ENCODE peak calls at places on chromosomes 16 and 17, in four cellular contexts. R, S, I and B are unnamed samples. For H3K36me3, the result is how much of the 10 kb centered on the place peaks cover.

GRCh38 chr17:8173056-8173870 is 2.9 kb downstream of the TMEM107 start:
- DNase-seq in R (peak), S (peak), I (peak), B (peak)

GRCh38 chr16:51767564-51767963 is 616.5 kb upstream of the SALL1 start:
- DNase-seq in R (no peak), S (no peak), I (no peak), B (no peak)

GRCh38 chr16:26139884-26140283 is 448.1 kb downstream of the HS3ST4 start:
- DNase-seq in R (no peak), S (no peak), I (no peak), B (no peak)

GRCh38 chr16:69313469-69313868 is 2.3 kb downstream of the VPS4A start:
- DNase-seq in R (no peak), S (no peak), I (no peak), B (no peak)

GRCh38 chr17:63537991-63538692 is 12.1 kb upstream of the DCAF7 start:
- DNase-seq in R (no peak), S (peak), I (no peak), B (no peak)

GRCh38 chr17:78374631-78375274 is 3.7 kb upstream of the PGS1 start:
- DNase-seq in R (no peak), S (no peak), I (no peak), B (no peak)

GRCh38 chr16:17454331-17454730 is 16.4 kb downstream of the XYLT1 start:
- DNase-seq in R (no peak), S (no peak), I (no peak), B (no peak)

GRCh38 chr17:20997711-20998570 is 44.9 kb downstream of the USP22 start:
- DNase-seq in R (no peak), S (no peak), I (no peak), B (no peak)

GRCh38 chr16:12675852-12676251 is 127.8 kb downstream of the CPPED1 start:
- DNase-seq in R (no peak), S (peak), I (no peak), B (no peak)

GRCh38 chr16:72986011-72986410 is 61.9 kb downstream of the ZFHX3 start:
- DNase-seq in R (no peak), S (no peak), I (no peak), B (no peak)

GRCh38 chr16:69057400-69058378 is 47.8 kb upstream of the HAS3 start:
- DNase-seq in R (peak), S (no peak), I (no peak), B (peak)

GRCh38 chr16:6016530-6017184 is 919.1 kb upstream of the EEF2KMT start:
- DNase-seq in R (no peak), S (peak), I (peak), B (no peak)

GRCh38 chr17:74152591-74153455 is 50.7 kb upstream of the RPL38 start:
- DNase-seq in R (no peak), S (no peak), I (no peak), B (no peak)

GRCh38 chr17:9334536-9335446 is 240.8 kb downstream of the STX8 start:
- DNase-seq in R (peak), S (no peak), I (no peak), B (no peak)

GRCh38 chr16:72443809-72444208 is 271.9 kb upstream of the PMFBP1 start:
- DNase-seq in R (no peak), S (no peak), I (no peak), B (no peak)

GRCh38 chr17:3810019-3810418 is 9.0 kb upstream of the ITGAE start:
- DNase-seq in R (no peak), S (no peak), I (no peak), B (no peak)

GRCh38 chr16:17476414-17477259 is 5.9 kb upstream of the XYLT1 start:
- DNase-seq in R (peak), S (no peak), I (peak), B (no peak)

GRCh38 chr17:55996826-55997225 is 156.4 kb upstream of the ANKFN1 start:
- DNase-seq in R (no peak), S (no peak), I (no peak), B (no peak)

GRCh38 chr17:31425646-31426045 is 34.2 kb downstream of the RAB11FIP4 start:
- DNase-seq in R (no peak), S (no peak), I (peak), B (no peak)

GRCh38 chr16:19578378-19578851 is 22.9 kb downstream of the VPS35L start:
- DNase-seq in R (no peak), S (no peak), I (no peak), B (no peak)

GRCh38 chr17:43545383-43545632 is 832 bp downstream of the ETV4 start:
- DNase-seq in R (no peak), S (peak), I (no peak), B (no peak)

GRCh38 chr17:32914181-32914580 is 13.8 kb upstream of the TMEM98 start:
- DNase-seq in R (no peak), S (no peak), I (no peak), B (no peak)

GRCh38 chr16:586047-586644 is 3.7 kb upstream of the RAB40C start:
- DNase-seq in R (no peak), S (no peak), I (no peak), B (no peak)

GRCh38 chr16:75304521-75305363 is 53.3 kb upstream of the BCAR1 start:
- DNase-seq in R (peak), S (peak), I (peak), B (no peak)

GRCh38 chr17:41957058-41957868 is 9.3 kb upstream of the CNP start:
- DNase-seq in R (no peak), S (no peak), I (peak), B (no peak)

GRCh38 chr17:32266389-32267269 is 997 bp downstream of the RHBDL3 start:
- DNase-seq in R (no peak), S (peak), I (no peak), B (no peak)

GRCh38 chr16:53094013-53094630 is 39.3 kb downstream of the CHD9 start:
- DNase-seq in R (no peak), S (peak), I (no peak), B (no peak)

GRCh38 chr17:80791758-80792284 is 199.8 kb upstream of the CHMP6 start:
- DNase-seq in R (peak), S (peak), I (peak), B (peak)

GRCh38 chr17:43661699-43662431 is at the start of gene MEOX1:
- DNase-seq in R (no peak), S (no peak), I (no peak), B (no peak)

GRCh38 chr17:48792033-48792798 is 24.8 kb downstream of the TTLL6 start:
- DNase-seq in R (no peak), S (no peak), I (no peak), B (no peak)

GRCh38 chr16:57775661-57776469 is 26.4 kb downstream of the KIFC3 start:
- DNase-seq in R (no peak), S (no peak), I (peak), B (no peak)

GRCh38 chr17:75412455-75413317 is 7.2 kb upstream of the GRB2 start:
- DNase-seq in R (peak), S (peak), I (peak), B (peak)

GRCh38 chr16:7218936-7219335 is 113.7 kb upstream of the RBFOX1 start:
- DNase-seq in R (no peak), S (no peak), I (no peak), B (no peak)

GRCh38 chr16:2022723-2023097 is 3.1 kb downstream of the NPW start:
- DNase-seq in R (no peak), S (peak), I (no peak), B (no peak)

GRCh38 chr17:80034977-80035686 is 540 bp downstream of the TBC1D16 start:
- DNase-seq in R (no peak), S (no peak), I (no peak), B (no peak)

GRCh38 chr16:14486520-14487303 is 143.3 kb downstream of the PARN start:
- DNase-seq in R (peak), S (peak), I (peak), B (no peak)

GRCh38 chr17:16649585-16649984 is 4.1 kb downstream of the ZNF624 start:
- DNase-seq in R (no peak), S (no peak), I (no peak), B (no peak)

GRCh38 chr17:16652252-16652651 is 1.4 kb downstream of the ZNF624 start:
- DNase-seq in R (no peak), S (no peak), I (no peak), B (no peak)

GRCh38 chr17:16652847-16653366 is 743 bp downstream of the ZNF624 start:
- DNase-seq in R (peak), S (no peak), I (no peak), B (no peak)

DNA sequence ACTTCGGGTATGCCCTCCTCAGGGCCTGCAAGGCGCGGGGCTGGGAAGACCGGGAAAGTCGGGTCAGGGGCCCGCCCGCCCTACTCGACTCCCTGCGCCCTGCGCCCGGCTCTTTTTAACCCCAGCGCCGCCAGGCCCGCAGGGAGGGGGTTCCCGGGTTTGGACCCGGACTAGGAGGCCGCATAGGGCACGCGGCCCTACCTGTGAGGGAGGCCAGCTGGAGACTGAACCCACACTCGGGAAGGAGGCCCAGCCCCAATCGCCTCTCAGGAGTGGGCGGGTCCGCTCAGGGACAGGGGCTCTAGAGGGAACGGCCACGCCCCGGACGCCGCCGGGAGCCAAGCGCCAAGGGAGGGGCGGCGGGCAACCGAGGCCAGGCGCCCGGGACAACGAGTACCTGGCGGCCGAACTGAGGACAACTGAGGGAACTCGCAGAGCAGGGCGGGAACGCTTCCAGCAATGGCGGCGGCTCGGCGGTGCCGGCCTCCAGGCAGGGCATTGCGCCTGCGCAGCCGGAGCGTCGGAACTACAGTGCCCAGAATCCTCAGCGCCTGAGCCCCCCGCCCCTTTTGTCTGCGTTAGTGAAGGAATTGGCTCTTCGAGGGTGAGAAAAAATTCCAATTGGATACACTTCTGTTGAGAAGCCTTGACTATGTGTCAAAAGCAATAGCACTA is at the start of gene ZNF624:
- DNase-seq in R (peak), S (peak), I (peak), B (peak)
- TF ChIP-seq TCF7L2 in R (peak), S (no peak), I (no peak), B (no peak)

GRCh38 chr16:67443299-67443698 is 12.4 kb downstream of the HSD11B2 start:
- DNase-seq in R (no peak), S (no peak), I (no peak), B (no peak)

GRCh38 chr16:67445441-67445912 is 14.6 kb downstream of the HSD11B2 start:
- DNase-seq in R (no peak), S (no peak), I (peak), B (no peak)

GRCh38 chr16:67444259-67445125 is 13.6 kb downstream of the HSD11B2 start:
- DNase-seq in R (no peak), S (no peak), I (no peak), B (no peak)

GRCh38 chr16:67445913-67446907 is 15.3 kb downstream of the HSD11B2 start:
- DNase-seq in R (no peak), S (no peak), I (peak), B (no peak)

GRCh38 chr16:67445126-67445426 is 14.2 kb downstream of the HSD11B2 start:
- DNase-seq in R (no peak), S (no peak), I (no peak), B (no peak)
- H3K36me3 ChIP-seq in R (under half), S (half or more), I (under half), B (under half)

GRCh38 chr17:37187262-37187661 is 188.5 kb upstream of the C17orf78 start:
- DNase-seq in R (no peak), S (no peak), I (no peak), B (no peak)
- TF ChIP-seq TCF7L2 in R (no peak), S (no peak), I (no peak), B (no peak)

GRCh38 chr16:70324998-70325765 is 21.5 kb upstream of the DDX19A start:
- DNase-seq in R (no peak), S (no peak), I (no peak), B (no peak)

GRCh38 chr16:70320121-70320520 is 21.1 kb downstream of the DDX19B start:
- DNase-seq in R (no peak), S (no peak), I (no peak), B (no peak)
- H3K36me3 ChIP-seq in R (under half), S (under half), I (half or more), B (under half)

GRCh38 chr17:17780941-17781590 is 55.7 kb downstream of the SREBF1 start:
- DNase-seq in R (no peak), S (no peak), I (no peak), B (no peak)
- TF ChIP-seq TCF7L2 in R (no peak), S (no peak), I (no peak), B (no peak)

GRCh38 chr16:84410361-84411138 is 42.2 kb downstream of the ATP2C2 start:
- DNase-seq in R (no peak), S (no peak), I (no peak), B (no peak)

GRCh38 chr16:84408314-84408690 is 40.0 kb downstream of the ATP2C2 start:
- DNase-seq in R (no peak), S (no peak), I (no peak), B (no peak)

GRCh38 chr16:84406006-84406963 is 37.9 kb downstream of the ATP2C2 start:
- DNase-seq in R (no peak), S (peak), I (no peak), B (no peak)

GRCh38 chr16:84404936-84405640 is 36.8 kb downstream of the ATP2C2 start:
- DNase-seq in R (no peak), S (no peak), I (no peak), B (no peak)

GRCh38 chr16:84407588-84408313 is 39.4 kb downstream of the ATP2C2 start:
- DNase-seq in R (no peak), S (no peak), I (no peak), B (no peak)
- H3K36me3 ChIP-seq in R (under half), S (under half), I (under half), B (under half)

GRCh38 chr17:59493867-59494266 is 71.5 kb upstream of the DHX40 start:
- DNase-seq in R (no peak), S (peak), I (no peak), B (no peak)
- TF ChIP-seq TCF7L2 in R (no peak), S (no peak), I (no peak), B (no peak)

GRCh38 chr17:28916302-28916934 is 13.5 kb upstream of the DHRS13 start:
- DNase-seq in R (peak), S (no peak), I (peak), B (no peak)
- H3K36me3 ChIP-seq in R (half or more), S (half or more), I (half or more), B (under half)

GRCh38 chr17:82273327-82274133 is at the start of gene CSNK1D:
- DNase-seq in R (peak), S (peak), I (peak), B (no peak)
- TF ChIP-seq TCF7L2 in R (peak), S (no peak), I (no peak), B (peak)